ENCODE peak calls at places on chromosomes 5 and 9, in nine cellular contexts. One of them, this sample, is unnamed.

GRCh38 chr9:122307925-122308324 is 43.2 kb downstream of the MRRF start:
- DNase-seq in GM20000: no peak
- DNase-seq in right lobe of liver: no peak
- DNase-seq in AG09309: no peak
- DNase-seq in neural crest cell: no peak
- DNase-seq in psoas muscle: no peak
- DNase-seq in choroid plexus epithelial cell: no peak
- DNase-seq in fibroblast of mammary gland: no peak
- DNase-seq in OCI-LY7: no peak
- DNase-seq in this sample: no peak

GRCh38 chr5:144131256-144131655 is 39.2 kb downstream of the YIPF5 start:
- DNase-seq in GM20000: no peak
- DNase-seq in right lobe of liver: no peak
- DNase-seq in AG09309: no peak
- DNase-seq in neural crest cell: no peak
- DNase-seq in psoas muscle: no peak
- DNase-seq in choroid plexus epithelial cell: no peak
- DNase-seq in fibroblast of mammary gland: no peak
- DNase-seq in OCI-LY7: no peak
- DNase-seq in this sample: no peak

GRCh38 chr9:95082401-95083084 is 235.0 kb downstream of the FANCC start:
- DNase-seq in GM20000: no peak
- DNase-seq in right lobe of liver: peak
- DNase-seq in AG09309: no peak
- DNase-seq in neural crest cell: no peak
- DNase-seq in psoas muscle: no peak
- DNase-seq in choroid plexus epithelial cell: no peak
- DNase-seq in fibroblast of mammary gland: no peak
- DNase-seq in OCI-LY7: no peak
- DNase-seq in this sample: no peak

GRCh38 chr9:76519027-76519835 is 60.2 kb downstream of the GCNT1 start:
- DNase-seq in GM20000: no peak
- DNase-seq in right lobe of liver: no peak
- DNase-seq in AG09309: no peak
- DNase-seq in neural crest cell: no peak
- DNase-seq in psoas muscle: no peak
- DNase-seq in choroid plexus epithelial cell: peak
- DNase-seq in fibroblast of mammary gland: no peak
- DNase-seq in OCI-LY7: no peak
- DNase-seq in this sample: no peak

GRCh38 chr9:114216081-114216480 is 60.7 kb downstream of the COL27A1 start:
- DNase-seq in GM20000: no peak
- DNase-seq in right lobe of liver: no peak
- DNase-seq in AG09309: no peak
- DNase-seq in neural crest cell: no peak
- DNase-seq in psoas muscle: peak
- DNase-seq in choroid plexus epithelial cell: peak
- DNase-seq in fibroblast of mammary gland: no peak
- DNase-seq in OCI-LY7: no peak
- DNase-seq in this sample: peak

GRCh38 chr9:37650873-37651768 is at the start of gene FRMPD1:
- DNase-seq in GM20000: peak
- DNase-seq in right lobe of liver: peak
- DNase-seq in AG09309: no peak
- DNase-seq in neural crest cell: peak
- DNase-seq in psoas muscle: peak
- DNase-seq in choroid plexus epithelial cell: peak
- DNase-seq in fibroblast of mammary gland: peak
- DNase-seq in OCI-LY7: peak
- DNase-seq in this sample: no peak

GRCh38 chr5:131635755-131636479 is 888 bp upstream of the RAPGEF6 start:
- DNase-seq in GM20000: no peak
- DNase-seq in right lobe of liver: no peak
- DNase-seq in AG09309: no peak
- DNase-seq in neural crest cell: peak
- DNase-seq in psoas muscle: no peak
- DNase-seq in choroid plexus epithelial cell: peak
- DNase-seq in fibroblast of mammary gland: peak
- DNase-seq in OCI-LY7: peak
- DNase-seq in this sample: no peak

GRCh38 chr9:35422753-35423152 is 67.2 kb upstream of the RUSC2 start:
- DNase-seq in GM20000: no peak
- DNase-seq in right lobe of liver: no peak
- DNase-seq in AG09309: no peak
- DNase-seq in neural crest cell: no peak
- DNase-seq in psoas muscle: no peak
- DNase-seq in choroid plexus epithelial cell: no peak
- DNase-seq in fibroblast of mammary gland: no peak
- DNase-seq in OCI-LY7: no peak
- DNase-seq in this sample: no peak

GRCh38 chr9:94812343-94812742 is 85.8 kb downstream of the AOPEP start:
- DNase-seq in GM20000: no peak
- DNase-seq in right lobe of liver: no peak
- DNase-seq in AG09309: no peak
- DNase-seq in neural crest cell: no peak
- DNase-seq in psoas muscle: no peak
- DNase-seq in choroid plexus epithelial cell: peak
- DNase-seq in fibroblast of mammary gland: peak
- DNase-seq in OCI-LY7: no peak
- DNase-seq in this sample: peak

GRCh38 chr9:134833294-134833880 is 47.2 kb upstream of the FCN2 start:
- DNase-seq in GM20000: no peak
- DNase-seq in right lobe of liver: no peak
- DNase-seq in AG09309: no peak
- DNase-seq in neural crest cell: no peak
- DNase-seq in psoas muscle: no peak
- DNase-seq in choroid plexus epithelial cell: no peak
- DNase-seq in fibroblast of mammary gland: no peak
- DNase-seq in OCI-LY7: no peak
- DNase-seq in this sample: no peak

GRCh38 chr5:14753292-14753691 is 88.8 kb downstream of the OTULIN start:
- DNase-seq in GM20000: no peak
- DNase-seq in right lobe of liver: no peak
- DNase-seq in AG09309: no peak
- DNase-seq in neural crest cell: no peak
- DNase-seq in psoas muscle: no peak
- DNase-seq in choroid plexus epithelial cell: no peak
- DNase-seq in fibroblast of mammary gland: no peak
- DNase-seq in OCI-LY7: no peak
- DNase-seq in this sample: no peak

GRCh38 chr5:173327948-173328895 is at the start of gene STC2:
- DNase-seq in GM20000: peak
- DNase-seq in right lobe of liver: no peak
- DNase-seq in AG09309: peak
- DNase-seq in neural crest cell: peak
- DNase-seq in psoas muscle: peak
- DNase-seq in choroid plexus epithelial cell: peak
- DNase-seq in fibroblast of mammary gland: peak
- DNase-seq in OCI-LY7: no peak
- DNase-seq in this sample: no peak

GRCh38 chr5:78533356-78533755 is 115.2 kb downstream of the LHFPL2 start:
- DNase-seq in GM20000: no peak
- DNase-seq in right lobe of liver: no peak
- DNase-seq in AG09309: no peak
- DNase-seq in neural crest cell: no peak
- DNase-seq in psoas muscle: no peak
- DNase-seq in choroid plexus epithelial cell: peak
- DNase-seq in fibroblast of mammary gland: peak
- DNase-seq in OCI-LY7: peak
- DNase-seq in this sample: no peak

GRCh38 chr5:108858959-108859358 is 111.3 kb downstream of the FER start:
- DNase-seq in GM20000: peak
- DNase-seq in right lobe of liver: no peak
- DNase-seq in AG09309: no peak
- DNase-seq in neural crest cell: no peak
- DNase-seq in psoas muscle: no peak
- DNase-seq in choroid plexus epithelial cell: peak
- DNase-seq in fibroblast of mammary gland: peak
- DNase-seq in OCI-LY7: peak
- DNase-seq in this sample: no peak

GRCh38 chr5:154857534-154858250 is 735 bp upstream of the CNOT8 start:
- DNase-seq in GM20000: peak
- DNase-seq in right lobe of liver: peak
- DNase-seq in AG09309: peak
- DNase-seq in neural crest cell: peak
- DNase-seq in psoas muscle: peak
- DNase-seq in choroid plexus epithelial cell: peak
- DNase-seq in fibroblast of mammary gland: peak
- DNase-seq in OCI-LY7: peak
- DNase-seq in this sample: peak
- TF ChIP-seq CTCF in GM20000: no peak
- TF ChIP-seq CTCF in right lobe of liver: no peak
- TF ChIP-seq CTCF in AG09309: no peak
- TF ChIP-seq CTCF in neural crest cell: no peak
- TF ChIP-seq CTCF in psoas muscle: peak
- TF ChIP-seq CTCF in choroid plexus epithelial cell: no peak
- TF ChIP-seq CTCF in fibroblast of mammary gland: no peak
- TF ChIP-seq CTCF in OCI-LY7: no peak
- TF ChIP-seq CTCF in this sample: no peak

GRCh38 chr9:136021891-136022681 is 60.9 kb upstream of the UBAC1 start:
- DNase-seq in GM20000: no peak
- DNase-seq in right lobe of liver: peak
- DNase-seq in AG09309: no peak
- DNase-seq in neural crest cell: no peak
- DNase-seq in psoas muscle: peak
- DNase-seq in choroid plexus epithelial cell: no peak
- DNase-seq in fibroblast of mammary gland: no peak
- DNase-seq in OCI-LY7: no peak
- DNase-seq in this sample: no peak
- TF ChIP-seq CTCF in GM20000: no peak
- TF ChIP-seq CTCF in right lobe of liver: no peak
- TF ChIP-seq CTCF in AG09309: no peak
- TF ChIP-seq CTCF in neural crest cell: no peak
- TF ChIP-seq CTCF in psoas muscle: no peak
- TF ChIP-seq CTCF in choroid plexus epithelial cell: peak
- TF ChIP-seq CTCF in fibroblast of mammary gland: no peak
- TF ChIP-seq CTCF in OCI-LY7: no peak
- TF ChIP-seq CTCF in this sample: peak

DNA sequence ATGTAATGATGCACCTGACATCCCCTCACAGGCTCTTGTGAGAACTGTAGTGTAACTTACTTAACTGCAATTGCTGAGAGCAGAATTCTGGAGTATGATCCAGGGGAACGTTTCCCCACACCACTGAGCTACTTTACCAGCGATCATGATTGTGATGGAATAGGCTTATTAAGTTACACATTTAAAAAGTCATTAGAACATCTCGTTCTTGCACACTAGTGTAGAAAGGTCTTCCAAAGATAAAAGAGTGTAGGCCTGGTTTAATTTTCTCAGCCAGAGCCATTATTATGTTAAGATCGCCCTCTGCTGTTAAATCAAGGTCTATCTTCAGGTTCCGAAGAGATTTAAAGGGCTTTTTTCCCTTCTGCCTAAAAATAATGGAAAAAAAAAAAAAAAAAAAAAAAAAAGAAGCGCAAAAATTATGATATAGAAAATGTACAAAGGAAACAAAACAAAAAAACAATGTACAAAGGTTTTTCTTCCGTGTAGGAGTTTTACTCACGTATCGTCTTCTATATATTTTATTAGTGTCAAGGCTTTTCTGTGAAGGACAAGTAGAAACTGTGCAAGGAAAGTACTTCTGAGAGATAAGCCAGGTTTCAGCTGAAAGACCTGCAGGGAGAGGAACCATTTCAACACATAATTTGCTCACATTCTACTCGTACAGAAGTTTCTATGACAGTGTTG is 18.6 kb upstream of the MOB3B start:
- DNase-seq in GM20000: no peak
- DNase-seq in right lobe of liver: no peak
- DNase-seq in AG09309: no peak
- DNase-seq in neural crest cell: no peak
- DNase-seq in psoas muscle: no peak
- DNase-seq in choroid plexus epithelial cell: peak
- DNase-seq in fibroblast of mammary gland: peak
- DNase-seq in OCI-LY7: peak
- DNase-seq in this sample: no peak
- TF ChIP-seq CTCF in GM20000: no peak
- TF ChIP-seq CTCF in right lobe of liver: peak
- TF ChIP-seq CTCF in AG09309: peak
- TF ChIP-seq CTCF in neural crest cell: peak
- TF ChIP-seq CTCF in psoas muscle: peak
- TF ChIP-seq CTCF in choroid plexus epithelial cell: peak
- TF ChIP-seq CTCF in fibroblast of mammary gland: peak
- TF ChIP-seq CTCF in OCI-LY7: peak
- TF ChIP-seq CTCF in this sample: peak

DNA sequence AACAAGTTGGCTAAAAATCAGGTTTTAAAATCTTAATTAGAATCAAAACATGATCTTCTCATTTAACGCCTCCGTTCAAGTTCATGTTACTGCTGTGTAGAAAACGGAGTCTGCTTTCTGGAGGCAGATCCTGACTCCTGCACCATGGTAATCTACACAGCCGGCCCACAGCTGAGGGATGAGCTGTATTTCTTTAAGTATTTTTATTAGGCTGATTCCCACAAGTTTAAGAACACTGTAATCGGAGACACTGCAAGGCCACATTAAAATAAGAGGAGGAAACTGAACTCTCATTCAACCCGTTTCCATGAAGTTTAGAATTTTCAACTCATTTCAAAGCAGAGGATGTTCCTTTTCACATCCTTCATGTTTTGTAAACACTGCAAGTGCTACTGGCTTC is 372.3 kb downstream of the NFIB start:
- DNase-seq in GM20000: no peak
- DNase-seq in right lobe of liver: no peak
- DNase-seq in AG09309: peak
- DNase-seq in neural crest cell: no peak
- DNase-seq in psoas muscle: no peak
- DNase-seq in choroid plexus epithelial cell: peak
- DNase-seq in fibroblast of mammary gland: peak
- DNase-seq in OCI-LY7: no peak
- DNase-seq in this sample: no peak
- TF ChIP-seq CTCF in GM20000: no peak
- TF ChIP-seq CTCF in right lobe of liver: no peak
- TF ChIP-seq CTCF in AG09309: no peak
- TF ChIP-seq CTCF in neural crest cell: no peak
- TF ChIP-seq CTCF in psoas muscle: no peak
- TF ChIP-seq CTCF in choroid plexus epithelial cell: no peak
- TF ChIP-seq CTCF in fibroblast of mammary gland: no peak
- TF ChIP-seq CTCF in OCI-LY7: no peak
- TF ChIP-seq CTCF in this sample: no peak

GRCh38 chr9:74431467-74431866 is 65.7 kb upstream of the RORB start:
- DNase-seq in GM20000: no peak
- DNase-seq in right lobe of liver: no peak
- DNase-seq in AG09309: no peak
- DNase-seq in neural crest cell: no peak
- DNase-seq in psoas muscle: no peak
- DNase-seq in choroid plexus epithelial cell: no peak
- DNase-seq in fibroblast of mammary gland: no peak
- DNase-seq in OCI-LY7: no peak
- DNase-seq in this sample: no peak
- TF ChIP-seq CTCF in GM20000: no peak
- TF ChIP-seq CTCF in right lobe of liver: no peak
- TF ChIP-seq CTCF in AG09309: no peak
- TF ChIP-seq CTCF in neural crest cell: no peak
- TF ChIP-seq CTCF in psoas muscle: no peak
- TF ChIP-seq CTCF in choroid plexus epithelial cell: no peak
- TF ChIP-seq CTCF in fibroblast of mammary gland: no peak
- TF ChIP-seq CTCF in OCI-LY7: no peak
- TF ChIP-seq CTCF in this sample: no peak

GRCh38 chr9:34375901-34376595 is 650 bp downstream of the MYORG start:
- DNase-seq in GM20000: peak
- DNase-seq in right lobe of liver: peak
- DNase-seq in AG09309: no peak
- DNase-seq in neural crest cell: no peak
- DNase-seq in psoas muscle: peak
- DNase-seq in choroid plexus epithelial cell: peak
- DNase-seq in fibroblast of mammary gland: peak
- DNase-seq in OCI-LY7: peak
- DNase-seq in this sample: no peak
- TF ChIP-seq CTCF in GM20000: no peak
- TF ChIP-seq CTCF in right lobe of liver: peak
- TF ChIP-seq CTCF in AG09309: no peak
- TF ChIP-seq CTCF in neural crest cell: peak
- TF ChIP-seq CTCF in psoas muscle: peak
- TF ChIP-seq CTCF in choroid plexus epithelial cell: peak
- TF ChIP-seq CTCF in fibroblast of mammary gland: no peak
- TF ChIP-seq CTCF in OCI-LY7: peak
- TF ChIP-seq CTCF in this sample: peak

This sample was measured in retinal pigment epithelial cell.